ENCODE peak calls at places on chromosomes 5 and 9, in ten cellular contexts. G is trophoblast cell; T is RCC 7860; U is stimulated activated CD8-positive, alpha-beta memory T cell treated with anti-CD3 and anti-CD28 coated beads, Interleukin-15, amount 100 ng/mL, for 24 hours; W is T-helper 9 cell; C is activated T-cell treated with anti-CD3 and anti-CD28 coated beads for 4 hours; R is Ammon's horn; Y is anterior cingulate cortex; J is activated CD8-positive, alpha-beta memory T cell treated with anti-CD3 and anti-CD28 coated beads for 1 hour; X is type B pancreatic cell. N is an unnamed sample.

GRCh38 chr5:16178745-16179372 is 732 bp downstream of the MARCHF11 start:
- DNase-seq in U (no peak), Y (peak), X (peak), J (no peak), C (peak), T (no peak), W (peak), R (peak), G (peak), N (no peak)

GRCh38 chr9:122039213-122039612 is 53.9 kb downstream of the TTLL11 start:
- DNase-seq in Y (no peak), W (no peak), T (no peak), X (no peak), R (peak), G (no peak), J (no peak), C (no peak), U (no peak), N (no peak)

GRCh38 chr9:99135498-99135897 is 30.6 kb downstream of the TGFBR1 start:
- DNase-seq in T (no peak), X (no peak), C (no peak), U (no peak), J (no peak), R (no peak), W (no peak), G (no peak), Y (no peak), N (no peak)

GRCh38 chr5:6859001-6859400 is 145.8 kb downstream of the TENT4A start:
- DNase-seq in G (no peak), U (no peak), T (no peak), X (no peak), R (no peak), J (no peak), Y (no peak), C (no peak), W (no peak), N (no peak)

GRCh38 chr9:18071651-18072060 is 402.3 kb upstream of the ADAMTSL1 start:
- DNase-seq in Y (no peak), C (no peak), R (no peak), X (no peak), U (no peak), J (no peak), G (no peak), T (no peak), W (no peak), N (no peak)

GRCh38 chr5:10233505-10233904 is 16.2 kb downstream of the ATPSCKMT start:
- DNase-seq in R (peak), G (no peak), T (peak), J (no peak), W (no peak), X (no peak), Y (no peak), U (no peak), C (no peak), N (no peak)

GRCh38 chr9:77879344-77880089 is 152.1 kb downstream of the GNAQ start:
- DNase-seq in G (peak), R (no peak), Y (no peak), C (no peak), J (no peak), W (no peak), T (no peak), U (no peak), X (no peak), N (no peak)

GRCh38 chr5:149572576-149573231 is 8.6 kb upstream of the ARHGEF37 start:
- DNase-seq in J (no peak), T (no peak), X (no peak), Y (no peak), R (no peak), W (no peak), U (no peak), C (no peak), G (no peak), N (no peak)

GRCh38 chr5:66929281-66929680 is 267.3 kb downstream of the CD180 start:
- DNase-seq in J (no peak), G (no peak), Y (no peak), R (no peak), W (no peak), C (no peak), U (no peak), X (no peak), T (no peak), N (no peak)

GRCh38 chr5:147813696-147814095 is 17.8 kb downstream of the SPINK1 start:
- DNase-seq in U (no peak), C (no peak), W (no peak), J (no peak), G (no peak), Y (no peak), R (no peak), T (no peak), X (no peak), N (no peak)

GRCh38 chr9:111000202-111000601 is 38.1 kb downstream of the LPAR1 start:
- DNase-seq in T (no peak), G (no peak), C (no peak), R (peak), Y (no peak), U (no peak), W (no peak), X (no peak), J (no peak), N (no peak)

GRCh38 chr9:131762356-131762932 is 22.6 kb upstream of the RAPGEF1 start:
- DNase-seq in J (peak), G (peak), C (peak), X (peak), R (peak), Y (peak), U (peak), W (peak), T (peak), N (peak)

GRCh38 chr5:110478899-110479298 is 247.6 kb downstream of the TMEM232 start:
- DNase-seq in Y (no peak), U (no peak), J (no peak), X (no peak), G (peak), C (no peak), T (peak), R (no peak), W (no peak), N (no peak)

GRCh38 chr9:79788662-79789061 is 216.9 kb downstream of the TLE4 start:
- DNase-seq in W (no peak), Y (no peak), R (no peak), U (no peak), J (no peak), C (no peak), G (no peak), X (no peak), T (no peak), N (no peak)

GRCh38 chr5:168347368-168347767 is 55.9 kb downstream of the WWC1 start:
- DNase-seq in C (no peak), W (no peak), X (no peak), T (no peak), R (peak), Y (no peak), J (no peak), G (no peak), U (no peak), N (no peak)

GRCh38 chr5:116375926-116376325 is 198.7 kb downstream of the SEMA6A start:
- DNase-seq in W (no peak), T (no peak), C (no peak), J (no peak), G (no peak), X (no peak), R (no peak), Y (no peak), U (no peak), N (no peak)

GRCh38 chr5:113806250-113806649 is 292.8 kb downstream of the YTHDC2 start:
- DNase-seq in J (no peak), U (no peak), W (no peak), X (no peak), G (peak), T (no peak), Y (no peak), R (peak), C (no peak), N (no peak)

N was measured in ascending aorta.